ENCODE peak calls at places on chromosomes 11 and 22, in ten cellular contexts. One of them, this sample, is unnamed.

GRCh38 chr22:38165929-38166593 is 15.6 kb downstream of the PLA2G6 start:
- DNase-seq in stimulated activated CD8-positive, alpha-beta memory T cell treated with anti-CD3 and anti-CD28 coated beads, Interleukin-15, amount 100 ng/mL, for 1 hour: no peak
- DNase-seq in amniotic stem cell: no peak
- DNase-seq in frontal cortex: no peak
- DNase-seq in endothelial cell: no peak
- DNase-seq in Ammon's horn: no peak
- DNase-seq in NCI-H526: no peak
- DNase-seq in activated CD4-positive, CD25-positive, alpha-beta regulatory T cell: no peak
- DNase-seq in hepatocyte: no peak
- DNase-seq in sigmoid colon: peak; percentile 28
- DNase-seq in this sample: no peak

GRCh38 chr11:69238562-69239319 is 55.2 kb upstream of the MYEOV start:
- DNase-seq in stimulated activated CD8-positive, alpha-beta memory T cell treated with anti-CD3 and anti-CD28 coated beads, Interleukin-15, amount 100 ng/mL, for 1 hour: no peak
- DNase-seq in amniotic stem cell: no peak
- DNase-seq in frontal cortex: no peak
- DNase-seq in endothelial cell: no peak
- DNase-seq in Ammon's horn: no peak
- DNase-seq in NCI-H526: no peak
- DNase-seq in activated CD4-positive, CD25-positive, alpha-beta regulatory T cell: no peak
- DNase-seq in hepatocyte: no peak
- DNase-seq in sigmoid colon: peak; percentile 18
- DNase-seq in this sample: no peak

GRCh38 chr11:2661173-2662023 is 38.4 kb downstream of the KCNQ1OT1 start:
- DNase-seq in stimulated activated CD8-positive, alpha-beta memory T cell treated with anti-CD3 and anti-CD28 coated beads, Interleukin-15, amount 100 ng/mL, for 1 hour: no peak
- DNase-seq in amniotic stem cell: no peak
- DNase-seq in frontal cortex: no peak
- DNase-seq in endothelial cell: no peak
- DNase-seq in Ammon's horn: no peak
- DNase-seq in NCI-H526: no peak
- DNase-seq in activated CD4-positive, CD25-positive, alpha-beta regulatory T cell: no peak
- DNase-seq in hepatocyte: no peak
- DNase-seq in sigmoid colon: no peak
- DNase-seq in this sample: no peak

GRCh38 chr11:73058989-73059674 is 83.0 kb downstream of the FCHSD2 start:
- DNase-seq in stimulated activated CD8-positive, alpha-beta memory T cell treated with anti-CD3 and anti-CD28 coated beads, Interleukin-15, amount 100 ng/mL, for 1 hour: no peak
- DNase-seq in amniotic stem cell: no peak
- DNase-seq in frontal cortex: no peak
- DNase-seq in endothelial cell: no peak
- DNase-seq in Ammon's horn: no peak
- DNase-seq in NCI-H526: no peak
- DNase-seq in activated CD4-positive, CD25-positive, alpha-beta regulatory T cell: no peak
- DNase-seq in hepatocyte: no peak
- DNase-seq in sigmoid colon: no peak
- DNase-seq in this sample: no peak

GRCh38 chr11:126405906-126406305 is 50.4 kb downstream of the ST3GAL4 start:
- DNase-seq in stimulated activated CD8-positive, alpha-beta memory T cell treated with anti-CD3 and anti-CD28 coated beads, Interleukin-15, amount 100 ng/mL, for 1 hour: no peak
- DNase-seq in amniotic stem cell: no peak
- DNase-seq in frontal cortex: no peak
- DNase-seq in endothelial cell: no peak
- DNase-seq in Ammon's horn: no peak
- DNase-seq in NCI-H526: no peak
- DNase-seq in activated CD4-positive, CD25-positive, alpha-beta regulatory T cell: no peak
- DNase-seq in hepatocyte: no peak
- DNase-seq in sigmoid colon: no peak
- DNase-seq in this sample: no peak

GRCh38 chr22:42233879-42234278 is 36.6 kb downstream of the TCF20 start:
- DNase-seq in stimulated activated CD8-positive, alpha-beta memory T cell treated with anti-CD3 and anti-CD28 coated beads, Interleukin-15, amount 100 ng/mL, for 1 hour: no peak
- DNase-seq in amniotic stem cell: no peak
- DNase-seq in frontal cortex: no peak
- DNase-seq in endothelial cell: no peak
- DNase-seq in Ammon's horn: no peak
- DNase-seq in NCI-H526: no peak
- DNase-seq in activated CD4-positive, CD25-positive, alpha-beta regulatory T cell: no peak
- DNase-seq in hepatocyte: no peak
- DNase-seq in sigmoid colon: no peak
- DNase-seq in this sample: no peak

GRCh38 chr11:102614485-102614884 is 10.6 kb downstream of the MMP20 start:
- DNase-seq in stimulated activated CD8-positive, alpha-beta memory T cell treated with anti-CD3 and anti-CD28 coated beads, Interleukin-15, amount 100 ng/mL, for 1 hour: no peak
- DNase-seq in amniotic stem cell: no peak
- DNase-seq in frontal cortex: no peak
- DNase-seq in endothelial cell: no peak
- DNase-seq in Ammon's horn: no peak
- DNase-seq in NCI-H526: peak; percentile 80
- DNase-seq in activated CD4-positive, CD25-positive, alpha-beta regulatory T cell: no peak
- DNase-seq in hepatocyte: no peak
- DNase-seq in sigmoid colon: no peak
- DNase-seq in this sample: no peak

GRCh38 chr11:75428989-75429640 is 3.9 kb downstream of the KLHL35 start:
- DNase-seq in stimulated activated CD8-positive, alpha-beta memory T cell treated with anti-CD3 and anti-CD28 coated beads, Interleukin-15, amount 100 ng/mL, for 1 hour: no peak
- DNase-seq in amniotic stem cell: no peak
- DNase-seq in frontal cortex: no peak
- DNase-seq in endothelial cell: no peak
- DNase-seq in Ammon's horn: no peak
- DNase-seq in NCI-H526: no peak
- DNase-seq in activated CD4-positive, CD25-positive, alpha-beta regulatory T cell: no peak
- DNase-seq in hepatocyte: no peak
- DNase-seq in sigmoid colon: peak; percentile 61
- DNase-seq in this sample: no peak

GRCh38 chr11:62855571-62856332 is 16.4 kb upstream of the WDR74 start:
- DNase-seq in stimulated activated CD8-positive, alpha-beta memory T cell treated with anti-CD3 and anti-CD28 coated beads, Interleukin-15, amount 100 ng/mL, for 1 hour: peak; percentile 96
- DNase-seq in amniotic stem cell: peak; percentile 96
- DNase-seq in frontal cortex: peak; percentile 76
- DNase-seq in endothelial cell: peak; percentile 95
- DNase-seq in Ammon's horn: peak; percentile 97
- DNase-seq in NCI-H526: peak; percentile 99
- DNase-seq in activated CD4-positive, CD25-positive, alpha-beta regulatory T cell: peak; percentile 93
- DNase-seq in hepatocyte: peak; percentile 99
- DNase-seq in sigmoid colon: peak; percentile 98
- DNase-seq in this sample: peak; percentile 98

GRCh38 chr11:120346233-120346632 is 10.0 kb downstream of the ARHGEF12 start:
- DNase-seq in stimulated activated CD8-positive, alpha-beta memory T cell treated with anti-CD3 and anti-CD28 coated beads, Interleukin-15, amount 100 ng/mL, for 1 hour: no peak
- DNase-seq in amniotic stem cell: no peak
- DNase-seq in frontal cortex: no peak
- DNase-seq in endothelial cell: no peak
- DNase-seq in Ammon's horn: no peak
- DNase-seq in NCI-H526: no peak
- DNase-seq in activated CD4-positive, CD25-positive, alpha-beta regulatory T cell: no peak
- DNase-seq in hepatocyte: no peak
- DNase-seq in sigmoid colon: no peak
- DNase-seq in this sample: no peak

GRCh38 chr22:26364066-26365015 is 64.7 kb upstream of the ASPHD2 start:
- DNase-seq in stimulated activated CD8-positive, alpha-beta memory T cell treated with anti-CD3 and anti-CD28 coated beads, Interleukin-15, amount 100 ng/mL, for 1 hour: peak; percentile 23
- DNase-seq in amniotic stem cell: peak; percentile 71
- DNase-seq in frontal cortex: peak; percentile 5
- DNase-seq in endothelial cell: peak; percentile 70
- DNase-seq in Ammon's horn: peak; percentile 84
- DNase-seq in NCI-H526: peak; percentile 80
- DNase-seq in activated CD4-positive, CD25-positive, alpha-beta regulatory T cell: peak; percentile 17
- DNase-seq in hepatocyte: peak; percentile 89
- DNase-seq in sigmoid colon: no peak
- DNase-seq in this sample: peak; percentile 90

GRCh38 chr11:13105237-13105844 is 96.2 kb downstream of the RASSF10 start:
- DNase-seq in stimulated activated CD8-positive, alpha-beta memory T cell treated with anti-CD3 and anti-CD28 coated beads, Interleukin-15, amount 100 ng/mL, for 1 hour: no peak
- DNase-seq in amniotic stem cell: no peak
- DNase-seq in frontal cortex: no peak
- DNase-seq in endothelial cell: peak; percentile 69
- DNase-seq in Ammon's horn: no peak
- DNase-seq in NCI-H526: peak; percentile 31
- DNase-seq in activated CD4-positive, CD25-positive, alpha-beta regulatory T cell: no peak
- DNase-seq in hepatocyte: peak; percentile 40
- DNase-seq in sigmoid colon: no peak
- DNase-seq in this sample: peak; percentile 95

GRCh38 chr22:28171135-28171534 is 252.1 kb upstream of the PITPNB start:
- DNase-seq in stimulated activated CD8-positive, alpha-beta memory T cell treated with anti-CD3 and anti-CD28 coated beads, Interleukin-15, amount 100 ng/mL, for 1 hour: no peak
- DNase-seq in amniotic stem cell: no peak
- DNase-seq in frontal cortex: no peak
- DNase-seq in endothelial cell: no peak
- DNase-seq in Ammon's horn: peak; percentile 53
- DNase-seq in NCI-H526: no peak
- DNase-seq in activated CD4-positive, CD25-positive, alpha-beta regulatory T cell: no peak
- DNase-seq in hepatocyte: no peak
- DNase-seq in sigmoid colon: no peak
- DNase-seq in this sample: no peak

GRCh38 chr11:34044664-34045485 is 6.7 kb upstream of the CAPRIN1 start:
- DNase-seq in stimulated activated CD8-positive, alpha-beta memory T cell treated with anti-CD3 and anti-CD28 coated beads, Interleukin-15, amount 100 ng/mL, for 1 hour: no peak
- DNase-seq in amniotic stem cell: peak; percentile 72
- DNase-seq in frontal cortex: no peak
- DNase-seq in endothelial cell: no peak
- DNase-seq in Ammon's horn: no peak
- DNase-seq in NCI-H526: no peak
- DNase-seq in activated CD4-positive, CD25-positive, alpha-beta regulatory T cell: no peak
- DNase-seq in hepatocyte: peak; percentile 73
- DNase-seq in sigmoid colon: no peak
- DNase-seq in this sample: peak; percentile 50

GRCh38 chr11:88421530-88421929 is 84.0 kb upstream of the CTSC start:
- DNase-seq in stimulated activated CD8-positive, alpha-beta memory T cell treated with anti-CD3 and anti-CD28 coated beads, Interleukin-15, amount 100 ng/mL, for 1 hour: no peak
- DNase-seq in amniotic stem cell: no peak
- DNase-seq in frontal cortex: no peak
- DNase-seq in endothelial cell: no peak
- DNase-seq in Ammon's horn: peak; percentile 57
- DNase-seq in NCI-H526: no peak
- DNase-seq in activated CD4-positive, CD25-positive, alpha-beta regulatory T cell: no peak
- DNase-seq in hepatocyte: peak; percentile 19
- DNase-seq in sigmoid colon: no peak
- DNase-seq in this sample: no peak

This sample was measured in SJCRH30.